ENCODE peak calls at places on chromosome 22, in eight cellular contexts. H, U, B, R, X, K, V and T are unnamed samples.

GRCh38 chr22:30000566-30000965 is 79.7 kb upstream of the HORMAD2 start:
- DNase-seq in B (peak; percentile 56), U (no peak), K (no peak), H (no peak), R (no peak), X (no peak), V (no peak), T (no peak)

GRCh38 chr22:36753120-36753802 is 22.7 kb downstream of the IFT27 start:
- DNase-seq in H (no peak), U (no peak), K (no peak), B (no peak), R (no peak), X (no peak), V (no peak), T (no peak)

GRCh38 chr22:36386900-36387663 is 685 bp downstream of the MYH9 start:
- DNase-seq in V (no peak), X (no peak), H (no peak), R (peak; percentile 79), B (no peak), U (no peak), K (no peak), T (peak; percentile 87)

GRCh38 chr22:50306753-50307749 is at the start of gene PLXNB2:
- DNase-seq in R (peak; percentile 85), K (peak; percentile 40), V (peak; percentile 34), H (no peak), U (no peak), B (peak; percentile 47), X (no peak), T (peak; percentile 85)

GRCh38 chr22:27836181-27836580 is 34.6 kb upstream of the MN1 start:
- DNase-seq in B (no peak), V (no peak), X (no peak), U (no peak), R (no peak), H (no peak), K (no peak), T (no peak)

GRCh38 chr22:29044657-29045176 is 16.9 kb downstream of the C22orf31 start:
- DNase-seq in U (no peak), X (no peak), V (no peak), B (peak; percentile 74), R (peak; percentile 70), K (no peak), H (no peak), T (no peak)

GRCh38 chr22:32684822-32685187 is 116.7 kb upstream of the TIMP3 start:
- DNase-seq in X (no peak), H (no peak), K (no peak), V (no peak), R (no peak), U (no peak), B (peak; percentile 63), T (no peak)

GRCh38 chr22:21984793-21985192 is 2.2 kb upstream of the TOP3B start:
- DNase-seq in B (peak; percentile 16), X (no peak), H (no peak), U (peak; percentile 36), V (no peak), R (no peak), K (no peak), T (no peak)

GRCh38 chr22:29032584-29032983 is 29.0 kb downstream of the C22orf31 start:
- DNase-seq in X (no peak), H (no peak), U (no peak), V (no peak), K (no peak), R (peak; percentile 51), B (no peak), T (no peak)

GRCh38 chr22:33854724-33855123 is 65.6 kb downstream of the LARGE1 start:
- DNase-seq in K (no peak), U (no peak), H (no peak), R (no peak), X (no peak), V (no peak), B (no peak), T (no peak)

GRCh38 chr22:49592780-49593501 is 234.7 kb downstream of the BRD1 start:
- DNase-seq in R (peak; percentile 36), V (no peak), B (no peak), X (no peak), H (no peak), U (no peak), K (no peak), T (no peak)

GRCh38 chr22:18091916-18092526 is 14.2 kb downstream of the PEX26 start:
- DNase-seq in X (peak; percentile 36), K (peak; percentile 40), U (no peak), H (no peak), V (no peak), R (peak; percentile 88), B (no peak), T (no peak)

GRCh38 chr22:21866821-21867527 is 471 bp downstream of the MAPK1 start:
- DNase-seq in K (no peak), U (no peak), R (peak; percentile 34), H (no peak), X (no peak), V (no peak), B (peak; percentile 16), T (no peak)

GRCh38 chr22:22171357-22172218 is 73.0 kb upstream of the VPREB1 start:
- DNase-seq in H (no peak), V (no peak), U (no peak), B (no peak), R (peak; percentile 13), K (peak; percentile 31), X (no peak), T (peak; percentile 19)

GRCh38 chr22:36252754-36253522 is at the start of gene APOL1:
- DNase-seq in B (no peak), V (no peak), X (peak; percentile 55), R (peak; percentile 44), K (no peak), H (no peak), U (no peak), T (no peak)

GRCh38 chr22:49936973-49937757 is 18.7 kb downstream of the CRELD2 start:
- DNase-seq in K (no peak), V (no peak), R (no peak), X (no peak), H (no peak), B (no peak), U (no peak), T (no peak)

GRCh38 chr22:28920757-28921584 is 37.6 kb downstream of the ZNRF3 start:
- DNase-seq in U (no peak), K (no peak), X (no peak), B (no peak), R (no peak), H (no peak), V (no peak), T (no peak)

GRCh38 chr22:50675553-50676199 is 3.1 kb downstream of the SHANK3 start:
- DNase-seq in X (no peak), K (no peak), B (no peak), U (no peak), H (no peak), R (no peak), V (no peak), T (no peak)

GRCh38 chr22:32850591-32851517 is 49.3 kb downstream of the TIMP3 start:
- DNase-seq in R (peak; percentile 92), X (no peak), U (no peak), K (no peak), H (no peak), V (no peak), B (no peak), T (no peak)

GRCh38 chr22:39117585-39118191 is 20.6 kb downstream of the APOBEC3H start:
- DNase-seq in K (peak; percentile 36), U (no peak), V (no peak), B (peak; percentile 20), X (peak; percentile 71), R (peak; percentile 73), H (peak; percentile 24), T (no peak)

GRCh38 chr22:46589871-46590271 is 30.3 kb upstream of the GRAMD4 start:
- DNase-seq in X (peak; percentile 9), V (no peak), B (no peak), R (no peak), K (no peak), U (no peak), H (no peak), T (no peak)
- H3K27ac ChIP-seq in X (no peak overlapping the region), V (no peak overlapping the region), B (no peak overlapping the region), R (no peak overlapping the region), K (no peak overlapping the region), U (no peak overlapping the region), H (no peak overlapping the region), T (peak overlapping the region; percentile 24)

DNA sequence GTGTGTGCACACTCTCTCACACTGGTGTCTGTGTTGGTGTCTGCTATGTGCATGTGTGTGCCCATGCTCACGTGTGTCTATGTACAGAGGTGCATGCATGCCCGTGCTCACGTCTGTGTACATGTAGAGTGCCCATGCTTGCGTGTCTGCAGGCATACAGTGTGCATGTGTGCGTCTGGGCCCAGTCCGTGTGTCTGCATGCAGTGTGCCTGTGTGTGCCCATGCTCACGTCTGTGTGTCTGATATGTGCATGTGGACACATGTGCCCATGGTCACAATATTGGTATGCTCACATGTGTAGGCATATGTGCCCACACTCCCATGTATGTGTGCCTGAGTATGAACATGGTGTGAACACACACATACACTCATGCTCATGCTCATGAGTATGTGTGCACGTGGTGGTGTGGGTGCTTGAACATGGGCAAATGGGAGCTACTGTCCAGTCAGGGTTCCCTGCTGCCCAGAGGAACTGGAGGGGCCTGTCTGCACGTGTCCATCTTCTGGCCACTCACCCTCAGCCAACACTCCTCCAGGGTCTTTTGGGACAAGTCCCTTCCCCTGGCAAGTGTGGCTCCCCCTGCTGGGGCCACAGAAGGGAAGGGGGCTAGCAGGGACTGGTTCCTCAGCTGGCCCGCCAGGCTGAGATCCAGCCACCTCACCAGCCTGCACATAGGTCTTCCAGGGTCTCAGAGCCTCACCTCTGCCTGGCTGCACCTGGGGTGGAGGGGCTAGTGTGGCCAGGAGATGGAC is 7.3 kb upstream of the TBX1 start:
- DNase-seq in U (no peak), H (no peak), B (no peak), R (no peak), X (no peak), K (no peak), V (no peak), T (no peak)
- TF ChIP-seq CTCF in U (peak; percentile 64), H (no peak), B (peak; percentile 40), R (no peak), X (no peak), K (no peak), V (no peak), T (no peak)

DNA sequence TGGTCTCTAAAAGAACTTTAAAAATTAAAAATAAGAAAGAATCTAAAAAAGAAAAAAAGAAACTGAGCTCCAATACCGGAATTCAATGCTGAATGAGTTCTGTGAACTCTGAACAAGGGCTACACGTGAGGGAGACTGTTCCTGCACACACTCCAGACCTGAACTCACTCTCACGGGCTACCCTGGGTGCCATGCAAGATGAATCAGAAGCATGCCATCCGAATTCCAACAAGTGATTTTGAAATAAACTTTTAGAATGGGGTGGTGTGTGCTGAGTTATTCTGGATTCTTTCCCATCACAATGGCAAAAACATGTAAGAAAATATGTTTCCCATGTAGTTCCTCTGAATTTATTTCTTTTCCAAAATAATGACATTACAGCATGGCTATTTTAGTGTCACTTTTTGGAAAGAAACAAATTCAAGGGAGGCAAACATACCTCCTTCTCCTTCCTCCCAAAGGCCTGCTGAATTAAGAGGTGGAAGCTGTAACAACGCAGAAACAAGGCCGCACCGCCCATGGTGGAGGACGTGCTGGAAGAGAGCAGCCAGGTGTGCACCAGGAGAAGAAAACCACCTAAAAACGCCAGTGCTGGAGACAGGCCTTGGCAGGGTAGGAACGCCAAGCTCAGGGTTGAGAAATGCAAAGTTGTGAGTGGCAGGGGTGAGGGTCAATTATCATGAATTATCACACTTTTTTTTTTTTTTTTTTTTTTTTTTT is 63.2 kb upstream of the ARFGAP3 start:
- DNase-seq in H (no peak), R (no peak), B (no peak), X (no peak), K (no peak), U (no peak), V (no peak), T (no peak)
- H3K27ac ChIP-seq in H (no peak overlapping the region), R (peak overlapping the region; percentile 3), B (no peak overlapping the region), X (no peak overlapping the region), K (peak overlapping the region; percentile 92), U (no peak overlapping the region), V (no peak overlapping the region), T (no peak overlapping the region)

GRCh38 chr22:23240639-23241389 is 60.5 kb downstream of the BCR start:
- DNase-seq in X (no peak), U (no peak), V (no peak), R (no peak), B (no peak), H (no peak), K (peak; percentile 7), T (peak; percentile 39)
- TF ChIP-seq CTCF in X (no peak), U (peak; percentile 74), V (peak; percentile 22), R (no peak), B (peak; percentile 60), H (no peak), K (no peak), T (no peak)